ENCODE peak calls at places on chromosome 19, in four cellular contexts. W is epithelial cell of esophagus, U is Caco-2, P is uterus. D is an unnamed sample.

GRCh38 chr19:10644351-10645007 is 9.7 kb upstream of the ILF3 start:
- DNase-seq in U (peak; percentile 85), W (peak; percentile 79), P (peak; percentile 82), D (peak; percentile 86)

GRCh38 chr19:23116802-23117571 is at the start of gene ZNF730:
- DNase-seq in W (peak; percentile 60), U (no peak), P (no peak), D (no peak)

GRCh38 chr19:40519352-40520322 is 52.8 kb downstream of the SPTBN4 start:
- DNase-seq in W (peak; percentile 47), U (no peak), P (no peak), D (peak; percentile 74)

GRCh38 chr19:50657672-50658437 is 8.6 kb downstream of the C19orf81 start:
- DNase-seq in P (peak; percentile 79), W (peak; percentile 43), U (peak; percentile 85), D (peak; percentile 85)

GRCh38 chr19:8688930-8689329 is 9.7 kb downstream of the ACTL9 start:
- DNase-seq in U (no peak), W (no peak), P (no peak), D (no peak)

GRCh38 chr19:48741222-48741999 is 1.0 kb upstream of the RASIP1 start:
- DNase-seq in U (peak; percentile 57), P (peak; percentile 60), W (peak; percentile 43), D (peak; percentile 37)

GRCh38 chr19:23392706-23393105 is 2.6 kb downstream of the ZNF91 start:
- DNase-seq in P (no peak), U (no peak), W (no peak), D (no peak)

GRCh38 chr19:56837892-56838679 is 2.4 kb downstream of the PEG3 start:
- DNase-seq in P (peak; percentile 68), W (no peak), U (no peak), D (no peak)

GRCh38 chr19:3210347-3211017 is 14.0 kb upstream of the CELF5 start:
- DNase-seq in W (peak; percentile 52), U (no peak), P (no peak), D (peak; percentile 51)

GRCh38 chr19:7294571-7295212 is 478 bp upstream of the INSR start:
- DNase-seq in W (peak; percentile 21), P (peak; percentile 69), U (peak; percentile 81), D (peak; percentile 53)

GRCh38 chr19:35797663-35798062 is 15.0 kb downstream of the PRODH2 start:
- DNase-seq in U (no peak), W (no peak), P (no peak), D (no peak)

GRCh38 chr19:23318143-23318542 is 67.9 kb upstream of the ZNF724 start:
- DNase-seq in U (no peak), W (peak; percentile 55), P (no peak), D (no peak)

GRCh38 chr19:49344516-49345423 is 9.6 kb downstream of the CD37 start:
- DNase-seq in U (no peak), P (no peak), W (no peak), D (no peak)

GRCh38 chr19:19652482-19653295 is 9.2 kb upstream of the GMIP start:
- DNase-seq in P (peak; percentile 9), U (no peak), W (no peak), D (no peak)

GRCh38 chr19:15404780-15405211 is 14.0 kb downstream of the AKAP8L start:
- DNase-seq in P (no peak), U (no peak), W (no peak), D (no peak)

GRCh38 chr19:42198676-42199439 is 18.6 kb downstream of the DEDD2 start:
- DNase-seq in W (no peak), P (no peak), U (no peak), D (no peak)
- TF ChIP-seq CTCF in W (no peak), P (no peak), U (no peak), D (no peak)

GRCh38 chr19:38850976-38851621 is 1.3 kb upstream of the HNRNPL start:
- DNase-seq in P (peak; percentile 48), U (peak; percentile 66), W (no peak), D (no peak)
- TF ChIP-seq CTCF in P (no peak), U (no peak), W (no peak), D (no peak)

GRCh38 chr19:47679251-47679900 is 33.8 kb upstream of the EHD2 start:
- DNase-seq in W (no peak), U (no peak), P (no peak), D (no peak)
- TF ChIP-seq CTCF in W (no peak), U (no peak), P (no peak), D (no peak)

GRCh38 chr19:29741226-29741625 is 26.2 kb upstream of the C19orf12 start:
- DNase-seq in U (no peak), W (no peak), P (no peak), D (no peak)
- TF ChIP-seq CTCF in U (no peak), W (no peak), P (no peak), D (no peak)

GRCh38 chr19:42116308-42117075 is 15.8 kb downstream of the POU2F2 start:
- DNase-seq in W (no peak), U (no peak), P (no peak), D (no peak)
- TF ChIP-seq CTCF in W (no peak), U (peak; percentile 19), P (no peak), D (no peak)

GRCh38 chr19:34094960-34095359 is 77.3 kb upstream of the LSM14A start:
- DNase-seq in W (no peak), P (no peak), U (no peak), D (no peak)

DNA sequence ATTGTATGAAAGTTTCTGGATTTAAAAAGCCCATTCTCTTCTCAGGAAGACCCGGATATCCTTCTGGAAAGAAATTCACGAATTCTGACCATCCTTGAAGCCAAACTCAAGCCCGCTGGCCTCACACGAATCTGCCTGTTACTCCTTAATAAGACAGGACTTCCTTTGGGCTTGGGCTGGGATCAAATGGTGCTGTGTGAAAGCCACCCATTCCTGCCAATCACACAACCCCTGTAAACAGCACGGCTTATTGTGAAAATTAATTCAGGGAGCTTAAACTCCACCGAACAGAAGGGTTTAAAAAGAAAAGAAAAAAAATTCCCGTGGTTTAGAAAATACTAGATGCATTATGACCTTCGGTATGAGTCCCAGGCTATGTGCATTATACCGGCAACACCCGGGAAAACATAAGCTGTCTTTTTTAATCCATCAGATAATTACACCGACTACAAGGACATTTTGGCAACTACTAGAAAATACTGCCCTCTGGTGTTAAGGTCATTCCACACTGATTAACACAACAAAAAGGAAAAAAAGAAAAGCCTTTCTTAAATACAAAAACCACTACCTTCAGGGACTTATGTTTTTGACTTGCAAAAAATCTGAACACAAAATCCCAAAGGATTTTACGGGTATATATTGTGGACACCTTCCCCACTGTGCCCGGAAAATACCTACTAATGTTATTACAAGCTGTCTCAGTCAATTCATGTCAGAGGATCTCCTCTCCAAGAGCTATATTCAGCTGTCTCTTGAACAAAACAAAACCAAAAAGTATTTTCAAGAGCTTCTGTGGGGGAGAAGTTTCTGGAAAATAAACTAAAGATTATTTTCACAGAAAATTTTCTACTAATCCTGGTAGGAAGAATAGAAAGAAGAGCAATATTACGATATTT is 76.0 kb upstream of the LSM14A start:
- DNase-seq in U (no peak), W (peak; percentile 61), P (no peak), D (peak; percentile 20)
- TF ChIP-seq CTCF in U (peak; percentile 75), W (peak; percentile 50), P (peak; percentile 48), D (peak; percentile 52)

DNA sequence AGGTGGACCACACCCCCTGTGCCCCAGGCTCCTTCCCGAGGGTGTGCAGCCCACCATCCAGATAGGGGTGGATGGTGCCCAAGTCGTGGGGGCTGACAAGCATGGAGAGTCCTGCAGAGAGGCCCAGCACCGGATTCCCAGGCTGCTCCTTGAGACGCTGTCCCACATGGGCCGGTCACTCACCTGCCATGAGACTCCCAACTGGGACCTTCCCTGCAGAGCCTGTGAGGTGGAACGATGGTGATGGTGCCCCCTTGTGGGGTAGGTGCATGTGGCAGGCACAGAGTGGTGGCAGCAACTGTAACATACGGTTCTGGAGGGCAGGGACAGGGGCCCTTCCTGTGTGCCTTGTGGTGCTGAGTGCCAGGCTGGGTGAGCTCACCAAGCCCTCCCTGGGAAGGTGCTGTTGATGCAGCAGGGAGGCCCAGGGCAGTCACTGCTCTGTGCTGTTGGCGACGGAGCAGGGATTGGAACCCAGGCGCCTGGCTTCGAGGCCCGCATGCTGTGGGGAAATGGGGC is 33.1 kb downstream of the PPP1R37 start:
- DNase-seq in W (peak; percentile 73), P (no peak), U (peak; percentile 76), D (peak; percentile 92)
- TF ChIP-seq CTCF in W (peak; percentile 81), P (no peak), U (peak; percentile 65), D (peak; percentile 81)

D was measured in Calu3.